ENCODE peak calls at places on chromosomes 3 and 15, in six cellular contexts. One of them, this sample, is unnamed.

GRCh38 chr15:69403611-69404010 is 10.5 kb upstream of the KIF23 start:
- DNase-seq in GM06990: no peak
- DNase-seq in breast epithelium: no peak
- DNase-seq in cardiac muscle cell: peak; percentile 86
- DNase-seq in sigmoid colon: no peak
- DNase-seq in GM12865: no peak
- DNase-seq in this sample: no peak

GRCh38 chr3:9898467-9899229 is 4.0 kb upstream of the IL17RE start:
- DNase-seq in GM06990: no peak
- DNase-seq in breast epithelium: no peak
- DNase-seq in cardiac muscle cell: peak; percentile 31
- DNase-seq in sigmoid colon: no peak
- DNase-seq in GM12865: no peak
- DNase-seq in this sample: peak; percentile 48

GRCh38 chr3:12294885-12295580 is 6.2 kb downstream of the PPARG start:
- DNase-seq in GM06990: no peak
- DNase-seq in breast epithelium: no peak
- DNase-seq in cardiac muscle cell: peak; percentile 66
- DNase-seq in sigmoid colon: no peak
- DNase-seq in GM12865: no peak
- DNase-seq in this sample: peak; percentile 75

GRCh38 chr3:106824856-106825255 is 552.4 kb upstream of the CCDC54 start:
- DNase-seq in GM06990: no peak
- DNase-seq in breast epithelium: no peak
- DNase-seq in cardiac muscle cell: peak; percentile 58
- DNase-seq in sigmoid colon: no peak
- DNase-seq in GM12865: peak; percentile 52
- DNase-seq in this sample: no peak

GRCh38 chr3:21894459-21895083 is 143.6 kb upstream of the ZNF385D start:
- DNase-seq in GM06990: no peak
- DNase-seq in breast epithelium: no peak
- DNase-seq in cardiac muscle cell: peak; percentile 49
- DNase-seq in sigmoid colon: no peak
- DNase-seq in GM12865: no peak
- DNase-seq in this sample: no peak

GRCh38 chr3:27387625-27388024 is 18.4 kb upstream of the NEK10 start:
- DNase-seq in GM06990: no peak
- DNase-seq in breast epithelium: no peak
- DNase-seq in cardiac muscle cell: peak; percentile 55
- DNase-seq in sigmoid colon: peak; percentile 71
- DNase-seq in GM12865: no peak
- DNase-seq in this sample: no peak

GRCh38 chr3:105827959-105828358 is 40.9 kb downstream of the CBLB start:
- DNase-seq in GM06990: no peak
- DNase-seq in breast epithelium: no peak
- DNase-seq in cardiac muscle cell: peak; percentile 89
- DNase-seq in sigmoid colon: peak; percentile 63
- DNase-seq in GM12865: no peak
- DNase-seq in this sample: peak; percentile 14

GRCh38 chr15:69074011-69074842 is 59.7 kb downstream of the NOX5 start:
- DNase-seq in GM06990: no peak
- DNase-seq in breast epithelium: peak; percentile 44
- DNase-seq in cardiac muscle cell: peak; percentile 78
- DNase-seq in sigmoid colon: peak; percentile 69
- DNase-seq in GM12865: no peak
- DNase-seq in this sample: peak; percentile 59

GRCh38 chr3:170205302-170205701 is 16.9 kb upstream of the PRKCI start:
- DNase-seq in GM06990: no peak
- DNase-seq in breast epithelium: no peak
- DNase-seq in cardiac muscle cell: no peak
- DNase-seq in sigmoid colon: no peak
- DNase-seq in GM12865: peak; percentile 54
- DNase-seq in this sample: no peak

GRCh38 chr3:66747688-66748087 is 246.9 kb upstream of the LRIG1 start:
- DNase-seq in GM06990: no peak
- DNase-seq in breast epithelium: no peak
- DNase-seq in cardiac muscle cell: no peak
- DNase-seq in sigmoid colon: no peak
- DNase-seq in GM12865: no peak
- DNase-seq in this sample: no peak

GRCh38 chr3:28050895-28051294 is 190.5 kb upstream of the CMC1 start:
- DNase-seq in GM06990: no peak
- DNase-seq in breast epithelium: no peak
- DNase-seq in cardiac muscle cell: peak; percentile 58
- DNase-seq in sigmoid colon: no peak
- DNase-seq in GM12865: peak; percentile 33
- DNase-seq in this sample: no peak

GRCh38 chr15:66169625-66170024 is 83.9 kb downstream of the MEGF11 start:
- DNase-seq in GM06990: no peak
- DNase-seq in breast epithelium: no peak
- DNase-seq in cardiac muscle cell: no peak
- DNase-seq in sigmoid colon: no peak
- DNase-seq in GM12865: no peak
- DNase-seq in this sample: no peak

GRCh38 chr3:150428562-150428961 is 20.5 kb downstream of the TSC22D2 start:
- DNase-seq in GM06990: no peak
- DNase-seq in breast epithelium: no peak
- DNase-seq in cardiac muscle cell: no peak
- DNase-seq in sigmoid colon: no peak
- DNase-seq in GM12865: no peak
- DNase-seq in this sample: no peak

GRCh38 chr15:33559207-33559890 is 248.6 kb downstream of the RYR3 start:
- DNase-seq in GM06990: no peak
- DNase-seq in breast epithelium: no peak
- DNase-seq in cardiac muscle cell: no peak
- DNase-seq in sigmoid colon: no peak
- DNase-seq in GM12865: no peak
- DNase-seq in this sample: no peak

GRCh38 chr3:173894-174293 is 22.7 kb upstream of the CHL1 start:
- DNase-seq in GM06990: no peak
- DNase-seq in breast epithelium: no peak
- DNase-seq in cardiac muscle cell: no peak
- DNase-seq in sigmoid colon: no peak
- DNase-seq in GM12865: peak; percentile 25
- DNase-seq in this sample: no peak

GRCh38 chr3:49869525-49870126 is at the start of gene CAMKV:
- DNase-seq in GM06990: no peak
- DNase-seq in breast epithelium: no peak
- DNase-seq in cardiac muscle cell: no peak
- DNase-seq in sigmoid colon: no peak
- DNase-seq in GM12865: no peak
- DNase-seq in this sample: no peak

GRCh38 chr15:29805043-29805707 is 17.1 kb downstream of the TJP1 start:
- DNase-seq in GM06990: no peak
- DNase-seq in breast epithelium: no peak
- DNase-seq in cardiac muscle cell: peak; percentile 91
- DNase-seq in sigmoid colon: no peak
- DNase-seq in GM12865: no peak
- DNase-seq in this sample: no peak

GRCh38 chr3:70871909-70872656 is 559.6 kb upstream of the MDFIC2 start:
- DNase-seq in GM06990: no peak
- DNase-seq in breast epithelium: no peak
- DNase-seq in cardiac muscle cell: peak; percentile 98
- DNase-seq in sigmoid colon: no peak
- DNase-seq in GM12865: no peak
- DNase-seq in this sample: no peak

GRCh38 chr15:91075761-91076160 is 24.3 kb upstream of the SV2B start:
- DNase-seq in GM06990: no peak
- DNase-seq in breast epithelium: no peak
- DNase-seq in cardiac muscle cell: no peak
- DNase-seq in sigmoid colon: no peak
- DNase-seq in GM12865: no peak
- DNase-seq in this sample: no peak

GRCh38 chr3:46918634-46919033 is 41.1 kb downstream of the PTH1R start:
- DNase-seq in GM06990: no peak
- DNase-seq in breast epithelium: no peak
- DNase-seq in cardiac muscle cell: no peak
- DNase-seq in sigmoid colon: peak; percentile 27
- DNase-seq in GM12865: no peak
- DNase-seq in this sample: no peak

GRCh38 chr15:81887913-81888312 is 157.9 kb downstream of the MEX3B start:
- DNase-seq in GM06990: no peak
- DNase-seq in breast epithelium: no peak
- DNase-seq in cardiac muscle cell: peak; percentile 47
- DNase-seq in sigmoid colon: no peak
- DNase-seq in GM12865: no peak
- DNase-seq in this sample: no peak

GRCh38 chr15:66095871-66096710 is 157.5 kb downstream of the MEGF11 start:
- DNase-seq in GM06990: no peak
- DNase-seq in breast epithelium: no peak
- DNase-seq in cardiac muscle cell: no peak
- DNase-seq in sigmoid colon: peak; percentile 55
- DNase-seq in GM12865: no peak
- DNase-seq in this sample: no peak

GRCh38 chr3:45204136-45204535 is 22.0 kb downstream of the TMEM158 start:
- DNase-seq in GM06990: no peak
- DNase-seq in breast epithelium: no peak
- DNase-seq in cardiac muscle cell: peak; percentile 82
- DNase-seq in sigmoid colon: no peak
- DNase-seq in GM12865: no peak
- DNase-seq in this sample: no peak

GRCh38 chr15:72155021-72155621 is 36.9 kb downstream of the SENP8 start:
- DNase-seq in GM06990: no peak
- DNase-seq in breast epithelium: peak; percentile 97
- DNase-seq in cardiac muscle cell: peak; percentile 48
- DNase-seq in sigmoid colon: peak; percentile 83
- DNase-seq in GM12865: no peak
- DNase-seq in this sample: peak; percentile 77

GRCh38 chr3:101066776-101067175 is 73.6 kb upstream of the ABI3BP start:
- DNase-seq in GM06990: no peak
- DNase-seq in breast epithelium: no peak
- DNase-seq in cardiac muscle cell: peak; percentile 24
- DNase-seq in sigmoid colon: no peak
- DNase-seq in GM12865: no peak
- DNase-seq in this sample: no peak

GRCh38 chr15:45855907-45856579 is 221.2 kb downstream of the SQOR start:
- DNase-seq in GM06990: no peak
- DNase-seq in breast epithelium: no peak
- DNase-seq in cardiac muscle cell: no peak
- DNase-seq in sigmoid colon: no peak
- DNase-seq in GM12865: no peak
- DNase-seq in this sample: peak; percentile 84

DNA sequence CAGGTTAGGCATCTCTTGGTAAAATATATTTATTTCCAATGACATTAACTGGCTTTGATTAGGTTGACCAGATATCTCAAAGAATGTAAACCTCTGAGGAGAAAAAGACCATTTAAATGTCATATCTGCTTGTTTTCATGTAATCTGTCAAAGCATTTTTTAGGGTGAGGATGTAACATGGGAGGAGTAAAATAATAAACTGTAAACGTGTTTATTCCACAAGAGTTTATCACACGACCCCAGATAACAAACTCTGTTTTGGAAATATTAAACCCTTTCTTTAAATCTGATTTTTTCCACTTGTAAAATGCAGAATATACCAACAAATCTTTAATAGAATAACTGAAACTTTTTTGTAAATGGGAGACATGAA is 1.6 kb downstream of the TM4SF1 start:
- DNase-seq in GM06990: no peak
- DNase-seq in breast epithelium: no peak
- DNase-seq in cardiac muscle cell: no peak
- DNase-seq in sigmoid colon: no peak
- DNase-seq in GM12865: no peak
- DNase-seq in this sample: no peak
- H3K4me3 ChIP-seq in GM06990: no peak overlapping the region
- H3K4me3 ChIP-seq in breast epithelium: peak overlapping the region; percentile 59
- H3K4me3 ChIP-seq in cardiac muscle cell: no peak overlapping the region
- H3K4me3 ChIP-seq in sigmoid colon: no peak overlapping the region
- H3K4me3 ChIP-seq in GM12865: no peak overlapping the region
- H3K4me3 ChIP-seq in this sample: peak overlapping the region; percentile 92

GRCh38 chr3:149339931-149340309 is 6.5 kb upstream of the TM4SF18 start:
- DNase-seq in GM06990: no peak
- DNase-seq in breast epithelium: peak; percentile 84
- DNase-seq in cardiac muscle cell: peak; percentile 97
- DNase-seq in sigmoid colon: peak; percentile 85
- DNase-seq in GM12865: no peak
- DNase-seq in this sample: peak; percentile 98

GRCh38 chr3:149340310-149340933 is 7.0 kb upstream of the TM4SF18 start:
- DNase-seq in GM06990: no peak
- DNase-seq in breast epithelium: no peak
- DNase-seq in cardiac muscle cell: peak; percentile 64
- DNase-seq in sigmoid colon: no peak
- DNase-seq in GM12865: no peak
- DNase-seq in this sample: no peak

GRCh38 chr3:149342413-149343340 is 9.2 kb upstream of the TM4SF18 start:
- DNase-seq in GM06990: no peak
- DNase-seq in breast epithelium: no peak
- DNase-seq in cardiac muscle cell: peak; percentile 72
- DNase-seq in sigmoid colon: no peak
- DNase-seq in GM12865: no peak
- DNase-seq in this sample: no peak

DNA sequence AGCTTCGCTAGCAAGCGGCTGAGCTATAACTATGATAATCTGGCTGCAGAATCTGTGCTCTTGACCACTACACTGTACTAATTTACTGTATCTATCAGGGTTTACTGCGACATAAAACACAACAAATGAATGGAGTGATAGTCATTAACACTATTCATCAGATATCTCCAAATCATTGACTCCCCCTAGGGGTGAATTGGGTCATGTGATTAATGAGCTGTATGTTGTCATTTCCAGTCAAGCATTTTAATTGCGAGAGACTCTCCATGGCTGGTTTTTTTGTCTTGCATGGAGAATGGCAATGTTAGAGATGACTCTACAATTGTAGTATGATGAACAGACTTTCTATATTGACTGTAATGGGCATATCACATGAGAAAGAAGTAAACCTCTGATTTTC is 10.5 kb upstream of the TM4SF18 start:
- DNase-seq in GM06990: no peak
- DNase-seq in breast epithelium: no peak
- DNase-seq in cardiac muscle cell: no peak
- DNase-seq in sigmoid colon: no peak
- DNase-seq in GM12865: peak; percentile 12
- DNase-seq in this sample: no peak
- TF ChIP-seq CTCF in GM06990: peak; percentile 23
- TF ChIP-seq CTCF in breast epithelium: no peak
- TF ChIP-seq CTCF in cardiac muscle cell: no peak
- TF ChIP-seq CTCF in sigmoid colon: no peak
- TF ChIP-seq CTCF in GM12865: no peak
- TF ChIP-seq CTCF in this sample: peak; percentile 16

DNA sequence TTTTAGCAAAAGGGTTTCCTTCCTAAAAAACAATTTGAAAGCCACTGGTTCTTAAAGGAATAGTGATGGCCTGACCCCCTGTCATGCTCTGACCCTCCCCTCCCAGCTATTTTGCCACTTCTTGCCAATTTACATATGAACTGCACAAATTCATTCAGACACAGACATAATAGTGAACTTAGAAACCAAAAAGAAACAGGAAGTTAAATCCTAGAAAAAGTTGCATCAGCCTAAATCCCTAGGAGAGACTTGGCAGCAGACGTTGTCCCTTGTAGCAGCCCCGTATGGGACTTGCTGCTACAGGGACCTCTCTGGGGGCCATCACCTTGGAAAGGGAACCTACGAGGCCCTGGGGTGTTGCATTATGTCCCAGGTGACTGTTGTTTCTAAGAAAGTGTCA is 14.3 kb upstream of the PDE8A start:
- DNase-seq in GM06990: no peak
- DNase-seq in breast epithelium: no peak
- DNase-seq in cardiac muscle cell: no peak
- DNase-seq in sigmoid colon: no peak
- DNase-seq in GM12865: no peak
- DNase-seq in this sample: no peak
- H3K4me3 ChIP-seq in GM06990: no peak overlapping the region
- H3K4me3 ChIP-seq in breast epithelium: no peak overlapping the region
- H3K4me3 ChIP-seq in cardiac muscle cell: no peak overlapping the region
- H3K4me3 ChIP-seq in sigmoid colon: no peak overlapping the region
- H3K4me3 ChIP-seq in GM12865: no peak overlapping the region
- H3K4me3 ChIP-seq in this sample: no peak overlapping the region

GRCh38 chr3:122088519-122088918 is 33.4 kb downstream of the CD86 start:
- DNase-seq in GM06990: no peak
- DNase-seq in breast epithelium: no peak
- DNase-seq in cardiac muscle cell: no peak
- DNase-seq in sigmoid colon: no peak
- DNase-seq in GM12865: no peak
- DNase-seq in this sample: no peak
- TF ChIP-seq CTCF in GM06990: no peak
- TF ChIP-seq CTCF in breast epithelium: no peak
- TF ChIP-seq CTCF in cardiac muscle cell: no peak
- TF ChIP-seq CTCF in sigmoid colon: no peak
- TF ChIP-seq CTCF in GM12865: no peak
- TF ChIP-seq CTCF in this sample: no peak